ENCODE peak calls at places on chromosomes 5 and 9, in four cellular contexts. D is neural crest cell, M is colonic mucosa, E is kidney. P is an unnamed sample.

GRCh38 chr9:33414263-33414662 is 11.9 kb upstream of the AQP7 start:
- DNase-seq in D (no peak), M (no peak), E (no peak), P (no peak)

GRCh38 chr9:33132249-33132772 is 34.8 kb downstream of the B4GALT1 start:
- DNase-seq in D (no peak), M (no peak), E (no peak), P (no peak)

GRCh38 chr9:133199648-133200321 is 9.3 kb downstream of the OBP2B start:
- DNase-seq in D (no peak), M (peak; percentile 41), E (peak; percentile 86), P (no peak)

GRCh38 chr9:18238254-18238653 is 235.7 kb upstream of the ADAMTSL1 start:
- DNase-seq in D (no peak), M (no peak), E (no peak), P (no peak)

GRCh38 chr9:93183663-93184438 is at the start of gene WNK2:
- DNase-seq in D (no peak), M (peak; percentile 63), E (peak; percentile 67), P (peak; percentile 77)

GRCh38 chr5:9348296-9348996 is 197.4 kb downstream of the SEMA5A start:
- DNase-seq in D (no peak), M (no peak), E (no peak), P (no peak)

GRCh38 chr9:86706391-86706790 is 240.9 kb downstream of the GAS1 start:
- DNase-seq in D (no peak), M (no peak), E (no peak), P (no peak)

GRCh38 chr9:129406278-129407225 is 214.3 kb downstream of the C9orf50 start:
- DNase-seq in D (no peak), M (peak; percentile 91), E (peak; percentile 93), P (no peak)

GRCh38 chr9:74521009-74521408 is 23.9 kb downstream of the RORB start:
- DNase-seq in D (no peak), M (no peak), E (no peak), P (no peak)

GRCh38 chr5:149550608-149551226 is 522 bp downstream of the CSNK1A1 start:
- DNase-seq in D (no peak), M (peak; percentile 40), E (no peak), P (no peak)

GRCh38 chr5:58074222-58074621 is 385.7 kb downstream of the PLK2 start:
- DNase-seq in D (no peak), M (peak; percentile 37), E (no peak), P (no peak)

GRCh38 chr9:136916330-136917184 is 28.0 kb downstream of the FBXW5 start:
- DNase-seq in D (no peak), M (no peak), E (no peak), P (no peak)

GRCh38 chr5:17154211-17154996 is 63.0 kb upstream of the BASP1 start:
- DNase-seq in D (no peak), M (no peak), E (no peak), P (no peak)

GRCh38 chr9:130036099-130036498 is 6.9 kb downstream of the FNBP1 start:
- DNase-seq in D (no peak), M (no peak), E (no peak), P (no peak)

GRCh38 chr9:127158995-127159801 is 36.8 kb upstream of the ANGPTL2 start:
- DNase-seq in D (peak; percentile 16), M (peak; percentile 19), E (peak; percentile 84), P (no peak)

GRCh38 chr5:35894131-35894530 is 37.4 kb downstream of the IL7R start:
- DNase-seq in D (no peak), M (no peak), E (no peak), P (no peak)

GRCh38 chr9:2158729-2159128 is 143.6 kb downstream of the SMARCA2 start:
- DNase-seq in D (no peak), M (no peak), E (no peak), P (no peak)

GRCh38 chr5:133240425-133241091 is 188.7 kb downstream of the HSPA4 start:
- DNase-seq in D (no peak), M (peak; percentile 41), E (no peak), P (peak; percentile 82)

GRCh38 chr5:135106610-135107009 is 72.6 kb upstream of the PITX1 start:
- DNase-seq in D (no peak), M (no peak), E (no peak), P (no peak)

GRCh38 chr5:75007537-75007847 is 44.9 kb downstream of the GCNT4 start:
- DNase-seq in D (no peak), M (no peak), E (no peak), P (no peak)

GRCh38 chr9:86034863-86035734 is 64.3 kb downstream of the GOLM1 start:
- DNase-seq in D (peak; percentile 29), M (peak; percentile 50), E (no peak), P (peak; percentile 57)

GRCh38 chr9:72636621-72637020 is 115.2 kb downstream of the TMC1 start:
- DNase-seq in D (no peak), M (no peak), E (no peak), P (no peak)

GRCh38 chr5:1192971-1193590 is 8.3 kb upstream of the SLC6A19 start:
- DNase-seq in D (no peak), M (no peak), E (no peak), P (no peak)

GRCh38 chr5:67166460-67166871 is 30.1 kb downstream of the CD180 start:
- DNase-seq in D (no peak), M (peak; percentile 75), E (peak; percentile 89), P (peak; percentile 45)

GRCh38 chr9:136171009-136171800 is 33.7 kb downstream of the LHX3 start:
- DNase-seq in D (no peak), M (no peak), E (no peak), P (peak; percentile 55)

GRCh38 chr5:123051206-123051605 is 14.7 kb upstream of the PPIC start:
- DNase-seq in D (no peak), M (no peak), E (no peak), P (no peak)

GRCh38 chr5:9466677-9467076 is 79.2 kb downstream of the SEMA5A start:
- DNase-seq in D (no peak), M (no peak), E (no peak), P (no peak)

GRCh38 chr5:136132087-136132486 is 558 bp upstream of the SMAD5 start:
- DNase-seq in D (no peak), M (peak; percentile 37), E (no peak), P (peak; percentile 23)

GRCh38 chr5:42943931-42944631 is 96.0 kb downstream of the ANXA2R start:
- DNase-seq in D (no peak), M (no peak), E (no peak), P (no peak)

GRCh38 chr5:107563957-107564544 is 106.7 kb downstream of the EFNA5 start:
- DNase-seq in D (no peak), M (no peak), E (no peak), P (no peak)

GRCh38 chr5:138461343-138462125 is 3.7 kb upstream of the EGR1 start:
- DNase-seq in D (no peak), M (no peak), E (no peak), P (no peak)

GRCh38 chr5:73367650-73368049 is 80.9 kb downstream of the FOXD1 start:
- DNase-seq in D (no peak), M (no peak), E (no peak), P (no peak)

GRCh38 chr9:116318463-116319271 is 165.1 kb downstream of the PAPPA start:
- DNase-seq in D (no peak), M (peak; percentile 17), E (no peak), P (no peak)

GRCh38 chr5:106862450-106863193 is 808.1 kb downstream of the EFNA5 start:
- DNase-seq in D (no peak), M (no peak), E (no peak), P (no peak)

GRCh38 chr5:96408276-96408777 is 24.7 kb downstream of the PCSK1 start:
- DNase-seq in D (no peak), M (no peak), E (no peak), P (no peak)

GRCh38 chr9:71911908-71912325 is 478 bp downstream of the C9orf85 start:
- DNase-seq in D (no peak), M (no peak), E (no peak), P (no peak)

GRCh38 chr9:22033012-22033630 is 24.0 kb upstream of the CDKN2B start:
- DNase-seq in D (no peak), M (no peak), E (no peak), P (no peak)

GRCh38 chr9:131386258-131386657 is 7.6 kb upstream of the PRRC2B start:
- DNase-seq in D (no peak), M (no peak), E (no peak), P (no peak)
- TF ChIP-seq CTCF in D (no peak), M (no peak), E (no peak), P (peak; percentile 39)

DNA sequence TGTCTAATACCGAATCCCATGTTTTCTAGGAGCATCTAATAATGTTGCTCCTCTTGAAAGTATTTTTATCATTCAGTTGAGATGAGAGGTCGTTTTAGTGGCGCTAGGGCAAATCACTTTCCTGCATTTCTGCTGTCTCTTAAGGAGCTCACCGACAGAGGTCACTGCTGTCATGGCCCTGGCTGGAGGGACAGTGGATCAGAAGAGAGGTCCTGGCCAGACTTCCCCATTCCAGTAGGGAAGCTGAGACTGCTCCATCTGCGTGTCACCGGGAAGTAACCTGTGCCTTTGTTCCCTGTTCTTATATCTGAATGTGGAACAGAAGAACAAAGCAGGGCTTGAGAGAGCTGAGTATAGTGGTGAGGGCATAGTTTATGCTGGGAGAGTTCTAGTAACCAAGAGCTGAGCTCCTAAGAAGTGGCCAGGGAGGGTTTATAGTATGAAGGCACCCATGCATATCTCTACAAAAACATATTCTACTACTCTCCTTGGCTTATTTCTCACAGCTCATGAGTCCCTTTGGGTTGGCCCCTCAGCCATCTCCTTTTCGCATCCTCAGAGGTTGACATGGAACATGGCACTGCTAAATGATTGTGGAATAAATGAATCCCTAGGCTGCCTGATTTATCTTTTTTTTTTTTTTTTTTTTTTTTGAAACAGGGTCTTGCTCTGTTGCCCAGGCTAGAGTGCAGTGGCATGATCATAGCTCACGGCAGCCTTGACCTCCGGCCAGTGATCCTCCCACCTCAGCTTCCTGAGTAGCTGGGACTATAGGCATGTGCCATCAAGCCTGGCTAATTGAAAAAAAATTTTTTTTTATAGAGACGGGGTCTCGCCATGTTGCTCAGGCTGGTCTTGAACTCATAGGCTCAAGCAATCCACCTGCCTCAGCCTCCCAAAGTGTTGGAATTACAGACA is 27.2 kb downstream of the ATP6V0E1 start:
- DNase-seq in D (peak; percentile 24), M (peak; percentile 37), E (peak; percentile 77), P (no peak)
- TF ChIP-seq CTCF in D (peak; percentile 48), M (no peak), E (peak; percentile 49), P (no peak)

DNA sequence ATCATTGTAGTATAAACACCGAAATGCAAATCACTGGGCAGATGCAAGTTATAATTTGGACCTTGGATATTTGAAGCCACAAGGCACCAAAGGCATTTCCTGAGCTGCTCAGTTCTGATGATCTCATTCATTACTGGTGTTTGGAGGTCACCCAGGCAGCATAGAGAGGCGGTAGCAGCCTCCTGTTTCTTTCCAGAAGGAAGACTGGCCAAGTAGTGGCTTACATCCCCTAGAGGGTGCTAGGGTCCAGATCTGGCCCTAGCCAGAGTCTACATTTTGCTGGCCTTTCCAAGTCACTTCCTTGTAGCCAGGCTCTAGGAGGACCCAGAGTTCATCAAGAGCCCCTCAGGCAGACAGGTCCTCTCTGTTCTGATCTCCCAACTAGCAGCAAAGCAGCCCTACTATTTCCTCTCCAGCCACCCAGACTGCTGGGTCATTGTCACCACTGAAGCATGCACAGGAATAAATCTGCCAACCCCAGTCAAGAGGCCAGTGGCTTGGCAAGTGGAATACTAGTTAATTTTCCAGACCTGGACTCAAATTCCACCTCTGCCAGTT is 33.4 kb upstream of the TTC1 start:
- DNase-seq in D (no peak), M (peak; percentile 22), E (no peak), P (no peak)
- TF ChIP-seq CTCF in D (no peak), M (no peak), E (no peak), P (no peak)

DNA sequence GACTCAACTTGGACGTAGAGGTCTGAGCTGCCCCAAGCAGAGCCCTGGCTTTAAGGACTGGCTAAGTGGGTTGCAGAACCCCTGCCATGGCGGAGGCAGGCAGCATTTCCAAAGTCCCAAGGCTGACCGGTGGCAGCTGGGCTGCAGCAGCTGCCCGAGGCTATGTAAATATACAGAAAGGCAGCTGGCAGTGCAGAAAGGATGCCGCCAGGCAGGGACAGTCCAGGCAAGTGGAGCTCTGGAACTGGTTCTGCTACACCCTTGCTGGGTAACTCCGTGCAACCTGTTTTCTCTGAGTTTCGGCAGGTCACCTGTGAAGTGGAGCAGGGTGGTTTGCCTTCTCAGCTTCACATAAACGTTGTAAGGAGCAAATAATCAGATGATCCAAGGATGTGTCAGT is 46.0 kb downstream of the SHB start:
- DNase-seq in D (no peak), M (no peak), E (no peak), P (no peak)
- TF ChIP-seq CTCF in D (no peak), M (no peak), E (no peak), P (no peak)

P was measured in GM13977.